ENCODE peak calls at places on chromosomes 6 and 20, in ten cellular contexts. F is cardiac muscle cell, C is spleen, T is tibial artery, A is pancreas, M is PC-3, J is hepatocyte, H is Peyer's patch, R is transverse colon, N is uterus. I is an unnamed sample.

GRCh38 chr6:31952140-31952805 is 6.4 kb downstream of the CFB start:
- DNase-seq in N (peak; percentile 56), F (peak; percentile 76), A (peak; percentile 69), C (no peak), M (peak; percentile 66), R (peak; percentile 61), T (peak; percentile 45), H (peak; percentile 82), J (peak; percentile 82), I (no peak)

GRCh38 chr6:73157870-73158269 is 67.4 kb downstream of the KHDC1L start:
- DNase-seq in J (no peak), M (no peak), T (no peak), R (no peak), H (no peak), A (peak; percentile 33), F (no peak), C (no peak), N (no peak), I (no peak)

GRCh38 chr6:40037271-40037670 is 103.0 kb upstream of the MOCS1 start:
- DNase-seq in F (no peak), R (no peak), C (no peak), M (no peak), N (no peak), T (no peak), J (no peak), H (no peak), A (no peak), I (no peak)

GRCh38 chr6:104527761-104528415 is 331.8 kb downstream of the HACE1 start:
- DNase-seq in J (peak; percentile 30), A (no peak), M (peak; percentile 57), H (no peak), F (peak; percentile 49), R (peak; percentile 45), N (no peak), T (peak; percentile 47), C (no peak), I (no peak)

GRCh38 chr6:37653933-37654565 is 43.6 kb downstream of the MDGA1 start:
- DNase-seq in R (peak; percentile 49), J (peak; percentile 23), N (no peak), F (no peak), T (no peak), C (no peak), H (peak; percentile 75), A (no peak), M (peak; percentile 94), I (peak; percentile 34)

GRCh38 chr20:47789081-47789998 is 4.1 kb upstream of the SULF2 start:
- DNase-seq in T (no peak), N (peak; percentile 59), M (peak; percentile 79), F (no peak), A (no peak), J (peak; percentile 51), R (no peak), C (no peak), H (no peak), I (no peak)

GRCh38 chr6:138590796-138591709 is 91.8 kb upstream of the NHSL1 start:
- DNase-seq in C (no peak), M (peak; percentile 77), J (peak; percentile 83), F (peak; percentile 82), A (no peak), T (peak; percentile 57), R (peak; percentile 74), N (peak; percentile 48), H (peak; percentile 84), I (no peak)

GRCh38 chr6:14322841-14323240 is 205.3 kb downstream of the CD83 start:
- DNase-seq in J (no peak), M (no peak), T (no peak), H (no peak), A (no peak), R (no peak), C (no peak), N (no peak), F (no peak), I (no peak)

GRCh38 chr6:74741608-74742007 is 464.2 kb downstream of the COL12A1 start:
- DNase-seq in T (no peak), C (no peak), H (no peak), J (no peak), N (no peak), F (peak; percentile 3), R (no peak), M (no peak), A (peak; percentile 7), I (no peak)

GRCh38 chr20:23626040-23626620 is 11.6 kb downstream of the CST3 start:
- DNase-seq in T (peak; percentile 51), J (peak; percentile 65), N (no peak), H (no peak), A (no peak), C (no peak), F (no peak), M (peak; percentile 70), R (peak; percentile 58), I (no peak)

GRCh38 chr6:100186552-100186951 is 192.5 kb upstream of the MCHR2 start:
- DNase-seq in J (no peak), N (no peak), C (no peak), T (no peak), H (no peak), A (no peak), M (no peak), F (no peak), R (no peak), I (no peak)

GRCh38 chr6:156866181-156866862 is 89.1 kb downstream of the ARID1B start:
- DNase-seq in C (no peak), H (no peak), F (no peak), M (peak; percentile 61), R (peak; percentile 33), T (no peak), J (peak; percentile 26), N (peak; percentile 33), A (no peak), I (no peak)

GRCh38 chr20:41423026-41423425 is 56.4 kb upstream of the EMILIN3 start:
- DNase-seq in F (no peak), A (no peak), R (no peak), T (no peak), C (no peak), H (no peak), N (no peak), J (no peak), M (no peak), I (no peak)

GRCh38 chr20:35093245-35093884 is 758 bp upstream of the TRPC4AP start:
- DNase-seq in A (no peak), F (no peak), J (peak; percentile 15), H (no peak), T (no peak), C (no peak), M (peak; percentile 59), N (no peak), R (no peak), I (no peak)

GRCh38 chr6:159969204-159969912 is 476 bp downstream of the IGF2R start:
- DNase-seq in T (no peak), J (peak; percentile 62), M (no peak), A (peak; percentile 88), F (peak; percentile 66), H (peak; percentile 62), N (peak; percentile 50), C (peak; percentile 95), R (peak; percentile 42), I (peak; percentile 55)

GRCh38 chr6:75268121-75268987 is 16.2 kb downstream of the TMEM30A start:
- DNase-seq in N (no peak), R (no peak), F (no peak), C (no peak), T (no peak), A (no peak), H (peak; percentile 59), M (peak; percentile 18), J (no peak), I (no peak)

GRCh38 chr6:89509719-89510339 is 76.9 kb downstream of the ANKRD6 start:
- DNase-seq in R (no peak), A (no peak), C (no peak), M (peak; percentile 72), F (peak; percentile 12), J (no peak), T (no peak), H (no peak), N (no peak), I (no peak)

GRCh38 chr20:40293740-40294139 is 395.3 kb downstream of the MAFB start:
- DNase-seq in H (no peak), J (no peak), C (no peak), A (no peak), T (peak; percentile 79), M (no peak), N (peak; percentile 33), R (no peak), F (no peak), I (no peak)

DNA sequence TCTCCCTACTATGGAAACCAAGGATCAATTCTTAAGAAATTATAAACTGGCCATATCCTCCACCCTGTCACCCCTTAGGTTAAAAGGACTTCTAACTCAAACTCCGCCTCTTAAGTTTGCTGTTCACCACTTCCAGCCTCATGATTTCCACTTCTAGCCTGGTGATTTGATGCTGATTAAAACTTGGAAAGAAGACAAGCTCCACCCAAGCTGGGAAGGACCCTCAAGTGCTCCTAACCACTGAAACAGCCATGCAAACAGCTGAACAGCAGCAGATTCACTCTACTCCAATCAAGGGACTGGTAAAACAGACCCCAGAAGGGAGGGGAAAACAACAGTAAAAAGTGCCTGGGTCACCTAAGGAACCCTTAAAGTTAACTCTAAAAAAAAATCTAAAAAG is 10.3 kb downstream of the LCA5 start:
- DNase-seq in R (no peak), H (no peak), N (no peak), C (no peak), M (no peak), T (no peak), J (no peak), F (no peak), A (no peak), I (no peak)
- TF ChIP-seq CTCF in R (no peak), H (no peak), N (no peak), C (no peak), M (no peak), T (no peak), J (no peak), F (no peak), A (no peak), I (no peak)

GRCh38 chr6:163417595-163417994 is 3.1 kb downstream of the QKI start:
- DNase-seq in M (no peak), R (no peak), H (no peak), T (no peak), J (no peak), F (no peak), C (no peak), N (no peak), A (no peak), I (no peak)
- H3K4me3 ChIP-seq in M (peak overlapping the region; percentile 88), R (peak overlapping the region; percentile 75), H (no peak overlapping the region), T (peak overlapping the region; percentile 96), J (peak overlapping the region; percentile 25), F (peak overlapping the region; percentile 97), C (peak overlapping the region; percentile 68), N (peak overlapping the region; percentile 91), A (peak overlapping the region; percentile 80), I (peak overlapping the region; percentile 92)

DNA sequence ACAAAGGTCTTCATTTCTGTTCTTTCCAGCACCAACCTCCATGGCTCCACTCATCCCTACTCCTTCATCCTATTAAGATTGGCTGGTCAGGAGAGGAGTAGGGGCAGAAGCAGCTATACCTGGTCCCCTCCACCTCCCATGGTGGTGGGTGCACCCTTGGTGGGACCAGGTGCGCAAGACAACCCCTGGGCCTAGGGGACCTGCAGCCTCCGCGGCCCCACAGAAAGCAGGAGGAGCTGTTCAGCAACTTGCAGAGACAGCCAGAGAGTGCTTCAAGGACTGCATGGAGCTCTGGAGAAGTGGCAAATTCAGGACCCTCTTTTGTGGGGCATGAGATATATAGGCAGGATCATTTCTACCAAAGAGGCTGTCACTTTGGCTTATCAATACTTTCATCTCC is 9.8 kb downstream of the ULBP2 start:
- DNase-seq in T (no peak), N (no peak), C (no peak), H (no peak), A (peak; percentile 20), R (no peak), J (no peak), F (no peak), M (no peak), I (no peak)
- H3K27me3 ChIP-seq in T (no peaks in the 10 kb centered on the region), N (peaks cover 31% of the 10 kb centered on the region), C (peaks cover 43% of the 10 kb centered on the region), H (no peaks in the 10 kb centered on the region), A (peaks cover 27% of the 10 kb centered on the region), R (peaks cover 91% of the 10 kb centered on the region), J (peaks cover 73% of the 10 kb centered on the region), F (peaks cover 94% of the 10 kb centered on the region), M (no peaks in the 10 kb centered on the region), I (no peaks in the 10 kb centered on the region)

GRCh38 chr6:84052204-84052882 is 18.8 kb downstream of the MRAP2 start:
- DNase-seq in H (no peak), N (no peak), C (peak; percentile 78), T (peak; percentile 69), A (peak; percentile 51), F (peak; percentile 90), M (peak; percentile 34), J (peak; percentile 53), R (no peak), I (no peak)
- TF ChIP-seq CTCF in H (no peak), N (no peak), C (no peak), T (peak; percentile 19), A (no peak), F (no peak), M (no peak), J (no peak), R (no peak), I (no peak)